ENCODE peak calls at places on chromosomes 1 and 21, in four cellular contexts. E, F, H and B are unnamed samples.

GRCh38 chr21:30979054-30979453 is 59.2 kb downstream of the KRTAP19-8 start:
- DNase-seq in E (no peak), F (no peak), H (no peak), B (no peak)

GRCh38 chr1:179702923-179703322 is 40.2 kb upstream of the FAM163A start:
- DNase-seq in E (no peak), F (no peak), H (peak), B (no peak)

GRCh38 chr1:145963218-145964019 is 956 bp downstream of the ANKRD34A start:
- DNase-seq in E (no peak), F (peak), H (peak), B (no peak)

GRCh38 chr1:29975036-29975694 is 738.8 kb downstream of the PTPRU start:
- DNase-seq in E (no peak), F (peak), H (peak), B (no peak)

GRCh38 chr1:3313579-3313955 is 140.9 kb upstream of the ARHGEF16 start:
- DNase-seq in E (peak), F (peak), H (peak), B (peak)

GRCh38 chr1:186482661-186483255 is 21.8 kb upstream of the PDC start:
- DNase-seq in E (peak), F (peak), H (peak), B (peak)

GRCh38 chr1:45953934-45954333 is 150.5 kb downstream of the MAST2 start:
- DNase-seq in E (no peak), F (peak), H (peak), B (no peak)

GRCh38 chr1:161222175-161223019 is 1.0 kb downstream of the APOA2 start:
- DNase-seq in E (no peak), F (no peak), H (no peak), B (no peak)

GRCh38 chr1:186819140-186819539 is 9.6 kb upstream of the PLA2G4A start:
- DNase-seq in E (no peak), F (peak), H (no peak), B (no peak)

GRCh38 chr1:23578311-23578996 is 19.2 kb upstream of the ID3 start:
- DNase-seq in E (no peak), F (peak), H (no peak), B (no peak)

GRCh38 chr1:154502066-154502741 is at the start of the genes SHE and TDRD10:
- DNase-seq in E (no peak), F (no peak), H (peak), B (no peak)

DNA sequence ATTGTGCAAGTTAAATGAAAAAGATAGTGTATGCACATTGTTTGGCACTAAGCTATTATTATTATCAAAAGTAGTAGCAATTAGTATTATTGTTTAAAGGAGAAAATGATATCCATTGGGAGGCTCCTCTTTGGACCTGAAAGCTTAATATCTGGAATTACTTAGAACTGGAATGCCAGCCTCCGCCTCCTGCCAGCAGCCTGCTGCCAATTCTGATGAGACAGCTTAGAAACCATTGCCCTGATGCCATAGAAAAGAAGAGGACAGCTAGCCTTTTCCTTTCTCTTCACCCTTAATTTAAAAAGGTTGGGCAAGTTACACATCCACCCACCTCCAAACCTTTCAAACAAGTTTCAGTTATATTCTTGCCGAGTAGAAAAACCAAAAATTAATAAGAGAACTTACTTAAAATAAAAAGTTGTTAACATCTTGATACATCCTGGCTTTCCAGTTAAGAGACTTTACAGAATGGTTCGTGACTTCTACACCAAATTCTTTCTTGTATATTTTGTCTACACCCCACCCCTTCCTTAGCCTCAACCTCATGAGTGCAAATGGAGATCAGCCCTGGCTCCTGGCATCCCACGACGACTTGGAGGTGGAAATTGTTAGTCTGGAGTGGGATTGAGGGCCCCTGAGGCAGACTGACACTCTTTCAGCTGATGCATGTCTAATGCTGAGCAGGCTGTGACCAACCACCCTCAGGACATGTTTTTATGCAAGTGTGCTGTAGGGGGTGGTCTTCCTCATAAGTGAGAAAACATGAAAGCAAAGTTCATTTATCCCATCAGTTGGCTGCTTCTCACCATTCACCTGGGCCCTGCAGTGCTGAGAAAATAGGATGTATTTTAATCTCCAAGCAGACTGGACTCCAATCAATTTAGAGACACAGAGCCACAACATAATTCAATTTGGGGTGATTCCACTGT is 120.6 kb downstream of the KCNJ15 start:
- DNase-seq in E (no peak), F (no peak), H (no peak), B (no peak)
- H3K27ac ChIP-seq in E (no peak), F (no peak), H (no peak), B (no peak)

DNA sequence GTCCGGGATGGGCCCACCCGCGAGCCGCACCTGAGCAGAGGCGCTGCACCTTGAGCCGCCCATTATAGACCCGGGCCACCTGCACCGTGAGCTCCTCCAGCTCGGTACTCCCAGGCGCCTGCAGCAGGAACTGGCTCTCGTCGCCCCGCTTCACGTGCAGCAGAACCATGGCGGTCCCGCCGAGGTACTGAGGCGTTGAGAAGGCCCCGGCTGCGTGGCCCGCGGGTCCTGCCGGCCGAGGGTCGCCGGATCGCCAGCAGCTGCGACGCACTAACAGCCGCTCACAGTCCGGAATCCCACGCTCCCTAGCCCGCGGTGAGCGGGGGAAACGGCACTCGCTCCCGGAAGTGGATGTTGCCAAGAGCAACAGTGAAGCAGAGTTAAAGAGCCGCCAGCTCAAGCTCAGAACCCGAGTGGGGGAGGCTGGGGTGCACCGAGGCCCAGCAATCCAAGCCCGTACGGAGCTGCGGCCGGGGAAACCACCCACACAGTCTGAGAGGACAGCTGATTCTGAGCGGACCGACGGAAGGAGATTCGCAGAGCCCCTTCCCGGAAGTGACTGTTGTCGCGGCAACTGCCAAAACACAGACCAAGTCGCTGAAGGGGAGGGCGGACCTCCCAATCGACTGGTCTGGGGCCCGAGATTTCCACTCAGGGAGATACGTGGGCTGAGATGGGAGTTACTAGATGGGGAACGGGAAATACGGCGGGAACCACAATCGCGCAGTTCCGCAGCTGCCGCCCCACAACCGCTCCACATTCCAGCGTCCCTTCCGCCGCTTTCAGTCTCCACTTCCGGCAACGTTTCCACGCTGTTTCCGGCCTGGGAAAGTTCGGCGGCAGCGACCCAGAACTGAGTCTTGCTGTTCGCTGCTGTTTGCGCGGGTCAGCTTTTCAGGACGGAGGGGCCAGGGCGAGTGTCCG is at the start of gene CFAP298:
- DNase-seq in E (peak), F (peak), H (peak), B (peak)
- H3K27ac ChIP-seq in E (peak), F (peak), H (peak), B (peak)

GRCh38 chr1:162711066-162711465 is 78.8 kb downstream of the DDR2 start:
- DNase-seq in E (no peak), F (peak), H (no peak), B (no peak)
- H3K27ac ChIP-seq in E (no peak), F (peak), H (peak), B (no peak)

DNA sequence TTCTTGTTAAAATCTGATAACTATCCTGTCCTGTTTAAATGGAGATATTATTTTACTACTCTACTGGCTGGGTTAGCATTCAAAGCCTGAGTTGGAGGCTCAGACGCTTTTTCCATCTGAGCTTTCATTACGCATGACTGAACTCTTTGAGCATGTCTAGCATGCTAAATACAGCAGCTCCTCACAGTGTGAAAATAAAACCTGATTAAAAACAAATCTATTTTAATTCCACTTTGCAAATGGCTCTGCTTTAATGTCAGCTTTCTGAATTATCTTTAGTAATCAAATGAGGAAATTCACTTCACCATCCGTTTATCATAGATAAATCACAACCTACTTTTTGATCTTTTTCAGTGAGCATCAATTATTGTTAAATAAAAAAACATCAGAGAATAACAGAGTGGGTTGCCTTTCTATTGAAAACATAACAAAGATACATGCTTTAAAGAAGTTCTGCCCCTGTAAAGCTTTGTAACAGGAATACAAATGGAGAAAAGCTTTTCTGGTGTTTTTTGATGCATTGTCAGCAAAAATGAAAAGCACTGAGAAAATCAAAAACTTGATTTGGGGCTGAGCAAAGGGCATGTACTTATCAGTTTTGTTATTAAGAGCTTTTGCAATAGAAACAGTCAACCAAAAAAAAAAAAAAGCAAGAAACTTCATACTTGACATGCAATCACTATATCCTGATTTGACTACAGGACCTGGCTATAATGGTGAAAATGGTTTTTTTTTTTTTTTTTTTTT is 3.5 kb upstream of the SPEN start:
- DNase-seq in E (no peak), F (no peak), H (no peak), B (no peak)
- H3K27ac ChIP-seq in E (peak), F (no peak), H (no peak), B (peak)

GRCh38 chr1:234584431-234584805 is 25.6 kb downstream of the IRF2BP2 start:
- DNase-seq in E (no peak), F (no peak), H (no peak), B (no peak)
- H3K27ac ChIP-seq in E (peak), F (no peak), H (no peak), B (peak)

DNA sequence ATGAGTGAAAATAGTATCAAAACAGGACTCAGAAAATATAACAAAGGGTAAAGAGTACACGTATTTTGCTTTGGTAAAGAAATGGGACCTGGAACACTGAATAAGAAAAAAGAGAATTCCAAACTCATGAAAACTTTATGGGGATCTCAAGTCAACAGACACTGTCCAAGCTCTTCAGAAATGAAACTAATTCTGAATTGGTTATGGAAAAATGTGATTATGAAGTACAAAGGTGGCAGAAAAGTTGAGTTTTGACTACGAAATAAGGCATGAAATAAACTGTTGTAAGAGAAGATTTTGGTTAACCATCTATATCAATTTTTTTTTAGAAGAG is 8.4 kb downstream of the EGLN1 start:
- DNase-seq in E (no peak), F (no peak), H (no peak), B (no peak)
- H3K27ac ChIP-seq in E (no peak), F (no peak), H (no peak), B (peak)

GRCh38 chr1:67304023-67304422 is 3.6 kb upstream of the IL12RB2 start:
- DNase-seq in E (no peak), F (no peak), H (no peak), B (no peak)
- H3K27ac ChIP-seq in E (no peak), F (no peak), H (no peak), B (no peak)

DNA sequence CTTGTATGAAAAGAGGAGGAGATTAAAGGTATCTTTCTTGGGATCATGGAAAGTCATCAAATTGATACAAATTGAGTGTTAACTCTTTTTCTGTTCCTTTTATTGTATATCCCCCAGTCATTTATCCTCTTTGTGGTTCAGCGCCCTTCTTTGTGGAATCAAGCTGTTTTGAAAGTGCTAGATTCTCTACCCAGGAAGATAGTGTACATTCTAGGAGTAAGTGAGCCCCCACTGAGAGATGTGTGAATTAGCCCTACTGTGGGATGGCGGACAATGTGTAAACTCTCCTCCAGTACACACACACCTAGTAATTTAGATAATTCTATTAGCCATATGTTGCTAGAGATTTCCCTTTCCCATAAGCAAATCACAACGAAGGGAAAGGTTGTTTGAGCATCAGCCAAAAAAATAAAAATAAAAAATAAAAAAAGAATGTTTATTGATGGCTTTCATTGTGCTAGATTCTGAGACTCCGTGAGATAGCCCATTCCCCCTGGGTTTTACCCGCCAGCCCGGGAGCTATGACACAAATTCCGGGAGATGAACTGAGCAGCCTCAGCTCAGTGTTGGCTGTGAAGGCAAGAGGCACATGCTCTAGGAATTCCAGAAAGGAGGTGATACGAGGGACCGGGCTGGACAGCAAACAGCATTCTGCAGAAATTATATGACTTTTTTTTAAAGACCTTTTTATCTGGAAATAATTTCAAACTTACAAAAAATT is 378.4 kb upstream of the RUNX1 start:
- DNase-seq in E (no peak), F (no peak), H (no peak), B (no peak)
- H3K27ac ChIP-seq in E (no peak), F (no peak), H (no peak), B (no peak)

DNA sequence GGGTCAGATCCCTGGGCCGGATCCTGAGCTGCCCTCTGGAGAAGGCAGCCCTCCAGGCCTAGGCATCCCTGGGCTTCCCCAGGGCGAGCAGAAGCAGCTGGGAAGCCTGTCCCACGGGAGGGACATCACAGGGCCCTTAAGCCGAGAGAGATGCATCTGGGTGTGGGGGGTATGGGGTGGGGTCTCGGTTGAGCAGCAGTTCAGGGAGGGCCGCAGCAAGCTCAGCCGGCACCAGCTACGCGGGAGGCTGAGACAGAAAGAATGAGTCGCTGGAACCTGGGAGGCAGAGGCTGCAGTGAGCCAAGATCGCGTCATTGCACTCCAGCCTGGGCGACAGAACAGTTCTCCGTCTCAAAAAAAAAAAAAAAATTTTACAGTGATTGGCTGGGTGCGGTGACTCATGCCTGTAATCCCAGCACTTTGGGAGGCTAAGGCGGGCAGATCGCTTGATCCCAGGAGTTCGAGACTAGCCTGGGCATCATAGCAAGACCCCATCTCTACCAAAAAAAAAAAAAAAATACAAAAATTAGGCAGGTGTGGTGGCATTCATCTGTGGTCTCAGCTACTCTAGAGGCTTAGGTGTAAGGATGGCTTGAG is 37.7 kb downstream of the RRP1 start:
- DNase-seq in E (peak), F (peak), H (peak), B (no peak)
- H3K27ac ChIP-seq in E (no peak), F (no peak), H (no peak), B (no peak)

DNA sequence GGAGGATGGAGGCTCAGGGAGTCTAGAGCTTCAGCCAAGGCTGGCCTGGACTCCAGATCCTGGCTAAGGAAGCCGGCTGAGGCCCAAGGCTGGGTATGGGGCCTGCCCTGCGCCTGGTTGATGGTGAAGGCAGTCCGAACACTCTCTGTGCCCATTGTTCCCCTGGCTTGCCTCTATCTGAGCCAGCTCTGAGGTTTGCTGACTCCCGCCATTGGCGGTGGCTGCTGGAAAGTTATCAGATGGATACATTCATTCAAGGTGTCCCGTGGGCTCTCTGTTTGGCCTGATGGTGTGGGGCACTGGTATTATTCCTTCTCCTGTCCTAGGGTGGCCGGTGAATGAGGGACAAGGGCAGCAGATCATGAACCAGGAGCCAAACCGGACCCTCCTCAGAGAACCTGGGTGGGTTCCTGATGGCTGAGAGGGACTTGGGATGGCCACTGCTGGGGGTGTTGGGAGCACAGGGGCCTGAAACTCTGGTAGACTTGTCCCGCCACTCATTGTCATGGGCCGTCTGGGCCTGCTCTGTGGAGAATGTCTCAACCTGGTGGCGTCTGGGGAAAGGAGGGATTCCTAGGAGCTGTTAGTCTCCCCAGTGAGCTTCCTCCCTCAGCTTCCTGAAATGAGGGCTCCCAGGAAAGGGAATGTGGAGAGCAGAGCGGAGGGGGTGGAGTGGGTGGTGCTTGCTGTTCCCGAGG is 22.2 kb downstream of the SLC26A9 start:
- DNase-seq in E (no peak), F (no peak), H (no peak), B (no peak)
- H3K27ac ChIP-seq in E (peak), F (no peak), H (no peak), B (no peak)